ENCODE peak calls at places on chromosomes 7 and 10, in seven cellular contexts. T is upper lobe of left lung; I is stimulated activated CD4-positive, alpha-beta T cell treated with anti-CD3 and anti-CD28 coated beads, Interleukin-4, amount 100 ng/mL, for 1 hour; O is mesendoderm; W is D341Med; A is ureter; B is C1 segment of cervical spinal cord. C is an unnamed sample.

GRCh38 chr10:6916601-6917000 is 336.5 kb upstream of the PRKCQ start:
- DNase-seq in T (no peak), I (no peak), O (no peak), W (no peak), A (no peak), B (no peak), C (no peak)

GRCh38 chr10:78404296-78404695 is 370.6 kb downstream of the RPS24 start:
- DNase-seq in T (no peak), I (no peak), O (no peak), W (no peak), A (no peak), B (no peak), C (no peak)

GRCh38 chr7:27375958-27376357 is 133.4 kb downstream of the EVX1 start:
- DNase-seq in T (no peak), I (no peak), O (peak), W (no peak), A (no peak), B (no peak), C (no peak)

GRCh38 chr10:3892440-3893101 is 107.6 kb upstream of the KLF6 start:
- DNase-seq in T (no peak), I (no peak), O (peak), W (no peak), A (no peak), B (no peak), C (no peak)

GRCh38 chr7:13988011-13988410 is 1.5 kb downstream of the ETV1 start:
- DNase-seq in T (no peak), I (no peak), O (peak), W (no peak), A (no peak), B (no peak), C (no peak)

GRCh38 chr10:17883621-17884020 is 68.1 kb upstream of the SLC39A12 start:
- DNase-seq in T (no peak), I (no peak), O (no peak), W (no peak), A (no peak), B (no peak), C (no peak)

GRCh38 chr10:124093076-124093773 is at the start of gene CHST15:
- DNase-seq in T (peak), I (no peak), O (peak), W (peak), A (peak), B (peak), C (no peak)

GRCh38 chr10:105549731-105550130 is 908.6 kb downstream of the SORCS3 start:
- DNase-seq in T (no peak), I (no peak), O (no peak), W (peak), A (no peak), B (no peak), C (no peak)

GRCh38 chr7:20858913-20859312 is 72.2 kb upstream of the SP8 start:
- DNase-seq in T (no peak), I (no peak), O (no peak), W (no peak), A (no peak), B (peak), C (no peak)

GRCh38 chr10:59098387-59098786 is 78.1 kb upstream of the PHYHIPL start:
- DNase-seq in T (no peak), I (no peak), O (no peak), W (no peak), A (no peak), B (no peak), C (no peak)

GRCh38 chr7:80596933-80597517 is 41.4 kb upstream of the CD36 start:
- DNase-seq in T (no peak), I (no peak), O (no peak), W (no peak), A (no peak), B (no peak), C (no peak)

GRCh38 chr7:35823440-35823839 is 22.6 kb downstream of the SEPTIN7 start:
- DNase-seq in T (no peak), I (no peak), O (no peak), W (no peak), A (no peak), B (no peak), C (no peak)

GRCh38 chr10:60309891-60310290 is 79.8 kb downstream of the ANK3 start:
- DNase-seq in T (no peak), I (no peak), O (no peak), W (no peak), A (no peak), B (no peak), C (no peak)

GRCh38 chr7:1033546-1034145 is 10.7 kb upstream of the GPR146 start:
- DNase-seq in T (no peak), I (no peak), O (no peak), W (no peak), A (no peak), B (no peak), C (no peak)

GRCh38 chr7:128861957-128862570 is 592 bp upstream of the ATP6V1F start:
- DNase-seq in T (no peak), I (no peak), O (no peak), W (no peak), A (no peak), B (no peak), C (no peak)

GRCh38 chr10:7484456-7485266 is 73.8 kb upstream of the SFMBT2 start:
- DNase-seq in T (no peak), I (peak), O (peak), W (no peak), A (no peak), B (peak), C (no peak)

GRCh38 chr7:158239290-158239981 is 348.2 kb downstream of the PTPRN2 start:
- DNase-seq in T (peak), I (no peak), O (no peak), W (no peak), A (peak), B (no peak), C (no peak)

GRCh38 chr7:24469118-24469517 is 104.1 kb upstream of the PALS2 start:
- DNase-seq in T (no peak), I (no peak), O (no peak), W (no peak), A (no peak), B (no peak), C (no peak)

GRCh38 chr7:73638921-73639320 is 14.6 kb upstream of the MLXIPL start:
- DNase-seq in T (no peak), I (no peak), O (no peak), W (no peak), A (no peak), B (no peak), C (no peak)

GRCh38 chr10:124030061-124030460 is 63.3 kb downstream of the CHST15 start:
- DNase-seq in T (no peak), I (no peak), O (no peak), W (no peak), A (no peak), B (no peak), C (no peak)

GRCh38 chr7:137591444-137591843 is 247.9 kb upstream of the PTN start:
- DNase-seq in T (no peak), I (no peak), O (peak), W (peak), A (no peak), B (no peak), C (no peak)

GRCh38 chr10:10133271-10133670 is 884.4 kb upstream of the CELF2 start:
- DNase-seq in T (no peak), I (no peak), O (no peak), W (no peak), A (no peak), B (no peak), C (no peak)

GRCh38 chr7:28957064-28957821 is 887 bp downstream of the TRIL start:
- DNase-seq in T (peak), I (no peak), O (peak), W (peak), A (peak), B (peak), C (peak)

GRCh38 chr7:55160539-55160938 is 141.7 kb downstream of the EGFR start:
- DNase-seq in T (peak), I (no peak), O (no peak), W (no peak), A (no peak), B (no peak), C (no peak)

GRCh38 chr7:96720843-96721242 is 11.2 kb upstream of the SEM1 start:
- DNase-seq in T (no peak), I (no peak), O (no peak), W (no peak), A (peak), B (no peak), C (no peak)

GRCh38 chr10:15088428-15089261 is at the start of gene ACBD7:
- DNase-seq in T (peak), I (peak), O (peak), W (peak), A (peak), B (peak), C (peak)

GRCh38 chr7:125316451-125316850 is 386.8 kb upstream of the POT1 start:
- DNase-seq in T (no peak), I (no peak), O (peak), W (peak), A (no peak), B (no peak), C (peak)

GRCh38 chr10:47024399-47025252 is 113.4 kb downstream of the PTPN20 start:
- DNase-seq in T (no peak), I (peak), O (peak), W (peak), A (peak), B (peak), C (peak)

GRCh38 chr7:33873981-33874750 is 31.2 kb upstream of the BMPER start:
- DNase-seq in T (no peak), I (no peak), O (no peak), W (no peak), A (no peak), B (no peak), C (no peak)

GRCh38 chr7:47635091-47636090 is 53.5 kb upstream of the TNS3 start:
- DNase-seq in T (peak), I (no peak), O (peak), W (no peak), A (peak), B (peak), C (no peak)

GRCh38 chr10:805635-806305 is 116.3 kb upstream of the DIP2C start:
- DNase-seq in T (peak), I (no peak), O (no peak), W (no peak), A (no peak), B (no peak), C (no peak)

GRCh38 chr10:65570143-65571010 is 1355.5 kb upstream of the LRRTM3 start:
- DNase-seq in T (no peak), I (no peak), O (peak), W (peak), A (no peak), B (peak), C (peak)

GRCh38 chr10:101569838-101570763 is 18.0 kb downstream of the POLL start:
- DNase-seq in T (peak), I (peak), O (peak), W (peak), A (peak), B (peak), C (peak)

GRCh38 chr7:50146692-50147091 is 53.6 kb upstream of the ZPBP start:
- DNase-seq in T (no peak), I (no peak), O (no peak), W (no peak), A (no peak), B (no peak), C (no peak)

GRCh38 chr10:35379226-35380137 is 43.2 kb downstream of the CCNY start:
- DNase-seq in T (no peak), I (no peak), O (peak), W (no peak), A (peak), B (peak), C (peak)

GRCh38 chr10:117087521-117087920 is 50.5 kb downstream of the VAX1 start:
- DNase-seq in T (no peak), I (no peak), O (no peak), W (no peak), A (no peak), B (no peak), C (no peak)

GRCh38 chr10:27911645-27912044 is 87.2 kb downstream of the ODAD2 start:
- DNase-seq in T (no peak), I (no peak), O (peak), W (no peak), A (no peak), B (no peak), C (no peak)

C was measured in WERI-Rb-1.